ENCODE peak calls at places on chromosomes 11 and 22, in six cellular contexts. One of them, this sample, is unnamed.

GRCh38 chr11:62689421-62690183 is at the start of gene LRRN4CL:
- DNase-seq in IMR-90: peak; percentile 86
- DNase-seq in GM23338: no peak
- DNase-seq in CD4-positive, alpha-beta T cell: no peak
- DNase-seq in H1: no peak
- DNase-seq in nephron progenitor cell: no peak
- DNase-seq in this sample: peak; percentile 83

GRCh38 chr11:97893612-97894011 is 1127.1 kb upstream of the CNTN5 start:
- DNase-seq in CD4-positive, alpha-beta T cell: no peak
- DNase-seq in IMR-90: no peak
- DNase-seq in H1: no peak
- DNase-seq in GM23338: no peak
- DNase-seq in nephron progenitor cell: no peak
- DNase-seq in this sample: no peak

GRCh38 chr11:32309541-32310217 is 125.7 kb downstream of the WT1 start:
- DNase-seq in CD4-positive, alpha-beta T cell: no peak
- DNase-seq in H1: no peak
- DNase-seq in IMR-90: no peak
- DNase-seq in nephron progenitor cell: no peak
- DNase-seq in GM23338: no peak
- DNase-seq in this sample: no peak

GRCh38 chr11:108733479-108734116 is 68.7 kb downstream of the DDX10 start:
- DNase-seq in CD4-positive, alpha-beta T cell: no peak
- DNase-seq in GM23338: peak; percentile 11
- DNase-seq in H1: no peak
- DNase-seq in nephron progenitor cell: no peak
- DNase-seq in IMR-90: peak; percentile 62
- DNase-seq in this sample: peak; percentile 68

GRCh38 chr22:42874010-42874409 is 16.9 kb upstream of the ARFGAP3 start:
- DNase-seq in IMR-90: no peak
- DNase-seq in nephron progenitor cell: no peak
- DNase-seq in CD4-positive, alpha-beta T cell: no peak
- DNase-seq in GM23338: no peak
- DNase-seq in H1: no peak
- DNase-seq in this sample: no peak

GRCh38 chr11:82494988-82495432 is 238.7 kb downstream of the FAM181B start:
- DNase-seq in IMR-90: no peak
- DNase-seq in CD4-positive, alpha-beta T cell: no peak
- DNase-seq in nephron progenitor cell: peak; percentile 9
- DNase-seq in GM23338: peak; percentile 75
- DNase-seq in H1: peak; percentile 51
- DNase-seq in this sample: peak; percentile 42

GRCh38 chr11:59247535-59248227 is 35.0 kb upstream of the MPEG1 start:
- DNase-seq in nephron progenitor cell: no peak
- DNase-seq in GM23338: no peak
- DNase-seq in IMR-90: peak; percentile 7
- DNase-seq in CD4-positive, alpha-beta T cell: no peak
- DNase-seq in H1: no peak
- DNase-seq in this sample: peak; percentile 92

GRCh38 chr11:43898574-43898973 is 17.9 kb downstream of the ALKBH3 start:
- DNase-seq in CD4-positive, alpha-beta T cell: no peak
- DNase-seq in nephron progenitor cell: no peak
- DNase-seq in IMR-90: no peak
- DNase-seq in H1: no peak
- DNase-seq in GM23338: no peak
- DNase-seq in this sample: no peak

GRCh38 chr11:40683010-40683409 is 776.4 kb downstream of the LRRC4C start:
- DNase-seq in nephron progenitor cell: no peak
- DNase-seq in CD4-positive, alpha-beta T cell: no peak
- DNase-seq in GM23338: peak; percentile 27
- DNase-seq in IMR-90: no peak
- DNase-seq in H1: no peak
- DNase-seq in this sample: no peak

GRCh38 chr22:26901228-26901816 is 243.9 kb downstream of the MIAT start:
- DNase-seq in GM23338: no peak
- DNase-seq in H1: no peak
- DNase-seq in nephron progenitor cell: no peak
- DNase-seq in CD4-positive, alpha-beta T cell: no peak
- DNase-seq in IMR-90: no peak
- DNase-seq in this sample: no peak

GRCh38 chr22:23215294-23216204 is 35.2 kb downstream of the BCR start:
- DNase-seq in nephron progenitor cell: no peak
- DNase-seq in GM23338: no peak
- DNase-seq in H1: no peak
- DNase-seq in CD4-positive, alpha-beta T cell: no peak
- DNase-seq in IMR-90: peak; percentile 64
- DNase-seq in this sample: peak; percentile 71

GRCh38 chr22:35663371-35663770 is 15.1 kb downstream of the APOL6 start:
- DNase-seq in H1: no peak
- DNase-seq in IMR-90: no peak
- DNase-seq in GM23338: no peak
- DNase-seq in CD4-positive, alpha-beta T cell: no peak
- DNase-seq in nephron progenitor cell: no peak
- DNase-seq in this sample: no peak

GRCh38 chr22:43922123-43922522 is 1.5 kb upstream of the PNPLA3 start:
- DNase-seq in nephron progenitor cell: no peak
- DNase-seq in H1: peak; percentile 54
- DNase-seq in GM23338: peak; percentile 36
- DNase-seq in CD4-positive, alpha-beta T cell: no peak
- DNase-seq in IMR-90: no peak
- DNase-seq in this sample: no peak
- TF ChIP-seq CTCF in nephron progenitor cell: no peak
- TF ChIP-seq CTCF in H1: peak; percentile 53
- TF ChIP-seq CTCF in GM23338: peak; percentile 64
- TF ChIP-seq CTCF in CD4-positive, alpha-beta T cell: no peak
- TF ChIP-seq CTCF in IMR-90: no peak
- TF ChIP-seq CTCF in this sample: no peak

GRCh38 chr22:47612136-47612910 is 849.9 kb downstream of the TBC1D22A start:
- DNase-seq in H1: no peak
- DNase-seq in GM23338: no peak
- DNase-seq in CD4-positive, alpha-beta T cell: no peak
- DNase-seq in IMR-90: no peak
- DNase-seq in nephron progenitor cell: no peak
- DNase-seq in this sample: no peak
- TF ChIP-seq CTCF in H1: no peak
- TF ChIP-seq CTCF in GM23338: no peak
- TF ChIP-seq CTCF in CD4-positive, alpha-beta T cell: no peak
- TF ChIP-seq CTCF in IMR-90: no peak
- TF ChIP-seq CTCF in nephron progenitor cell: no peak
- TF ChIP-seq CTCF in this sample: no peak

DNA sequence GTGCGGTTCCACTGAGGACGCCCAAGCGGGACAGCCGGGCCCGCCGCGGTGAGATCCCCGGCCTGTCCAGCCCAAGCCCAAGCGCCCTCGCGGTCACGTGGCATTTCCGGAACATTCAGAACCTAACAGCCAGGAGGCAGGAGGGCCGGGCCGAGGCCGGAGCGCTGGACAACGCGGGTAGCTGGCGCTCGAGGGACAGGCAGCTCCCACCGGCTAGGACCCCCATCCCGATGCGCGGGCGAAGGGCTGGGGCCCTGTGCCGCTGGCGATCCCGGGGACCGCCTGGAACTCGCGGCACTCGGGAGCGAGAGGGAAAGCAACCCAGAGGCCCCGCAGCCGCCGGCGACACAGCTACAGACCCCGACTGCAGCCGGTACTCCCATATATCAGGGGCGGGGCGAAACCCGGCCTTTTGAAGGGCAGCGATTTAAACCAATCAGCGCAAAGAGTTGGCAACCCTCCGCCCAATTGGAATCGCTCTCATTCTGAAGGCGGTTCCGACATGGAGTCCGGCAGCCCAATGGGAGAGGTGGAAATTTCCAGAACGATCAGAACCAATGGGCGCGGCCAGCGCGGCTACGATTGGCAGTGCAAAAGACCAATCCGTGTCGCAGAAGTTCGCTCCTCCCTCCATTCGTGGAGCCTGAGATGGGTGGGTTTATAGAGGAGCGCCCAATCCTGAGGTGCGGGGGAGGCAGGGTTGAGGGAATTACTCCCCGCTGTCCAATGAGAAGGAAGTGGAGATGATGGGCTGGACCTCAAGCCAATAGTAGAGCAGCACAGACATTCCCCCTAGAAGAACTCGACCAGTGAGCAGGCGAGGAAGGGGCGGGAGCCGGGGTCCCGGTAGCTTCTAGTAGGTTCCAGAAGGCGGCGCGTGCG is at the start of gene STIP1:
- DNase-seq in IMR-90: peak; percentile 100
- DNase-seq in GM23338: peak; percentile 100
- DNase-seq in nephron progenitor cell: peak; percentile 98
- DNase-seq in CD4-positive, alpha-beta T cell: peak; percentile 99
- DNase-seq in H1: peak; percentile 99
- DNase-seq in this sample: peak; percentile 100
- TF ChIP-seq CTCF in IMR-90: peak; percentile 59
- TF ChIP-seq CTCF in GM23338: peak; percentile 33
- TF ChIP-seq CTCF in nephron progenitor cell: no peak
- TF ChIP-seq CTCF in CD4-positive, alpha-beta T cell: peak; percentile 15
- TF ChIP-seq CTCF in H1: peak; percentile 50
- TF ChIP-seq CTCF in this sample: peak; percentile 38

GRCh38 chr22:46149493-46149997 is 781 bp upstream of the PPARA start:
- DNase-seq in GM23338: peak; percentile 75
- DNase-seq in nephron progenitor cell: peak; percentile 57
- DNase-seq in CD4-positive, alpha-beta T cell: peak; percentile 26
- DNase-seq in IMR-90: no peak
- DNase-seq in H1: peak; percentile 84
- DNase-seq in this sample: no peak
- TF ChIP-seq CTCF in GM23338: no peak
- TF ChIP-seq CTCF in nephron progenitor cell: no peak
- TF ChIP-seq CTCF in CD4-positive, alpha-beta T cell: no peak
- TF ChIP-seq CTCF in IMR-90: no peak
- TF ChIP-seq CTCF in H1: no peak
- TF ChIP-seq CTCF in this sample: no peak

GRCh38 chr11:13065200-13065787 is 56.2 kb downstream of the RASSF10 start:
- DNase-seq in nephron progenitor cell: no peak
- DNase-seq in GM23338: no peak
- DNase-seq in CD4-positive, alpha-beta T cell: no peak
- DNase-seq in H1: no peak
- DNase-seq in IMR-90: no peak
- DNase-seq in this sample: no peak
- TF ChIP-seq CTCF in nephron progenitor cell: no peak
- TF ChIP-seq CTCF in GM23338: no peak
- TF ChIP-seq CTCF in CD4-positive, alpha-beta T cell: no peak
- TF ChIP-seq CTCF in H1: no peak
- TF ChIP-seq CTCF in IMR-90: no peak
- TF ChIP-seq CTCF in this sample: no peak

DNA sequence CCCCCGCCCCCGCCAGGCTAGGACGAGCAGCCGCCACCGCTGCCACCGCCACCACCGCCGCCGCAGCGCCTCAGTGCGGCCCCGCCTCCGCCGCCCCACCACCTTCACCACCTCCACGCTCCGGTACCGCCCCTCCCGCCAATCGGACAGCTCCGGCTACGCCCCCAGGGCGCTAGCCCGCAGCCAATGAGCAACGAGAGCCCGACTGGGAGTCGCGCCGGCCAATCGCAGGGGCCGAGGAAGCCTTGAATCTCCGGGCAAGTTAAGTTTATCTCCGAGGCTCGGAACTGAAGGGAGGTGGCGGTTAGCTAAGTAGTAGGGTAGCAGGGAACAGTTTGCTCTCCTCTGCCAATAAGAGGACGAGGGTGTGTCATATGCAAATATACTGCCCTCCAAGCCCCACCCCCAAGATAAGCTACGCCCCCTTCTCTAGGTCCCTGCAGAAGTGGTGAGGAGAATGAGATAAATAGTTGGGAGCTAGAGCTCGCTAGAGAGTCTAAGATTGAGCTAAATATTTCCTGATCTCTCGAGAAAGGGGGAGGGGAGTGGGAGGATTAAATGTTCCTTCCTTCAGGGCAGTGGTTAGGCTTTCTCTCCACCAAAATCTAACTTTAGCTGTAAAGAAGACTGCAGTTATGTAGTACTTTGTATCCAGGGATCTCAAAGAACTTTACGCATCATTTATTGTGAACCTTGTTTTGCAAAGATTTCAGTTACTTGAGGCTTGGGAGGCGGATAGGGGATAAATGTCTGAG is at the start of gene SESN3:
- DNase-seq in IMR-90: peak; percentile 96
- DNase-seq in GM23338: peak; percentile 99
- DNase-seq in nephron progenitor cell: peak; percentile 99
- DNase-seq in H1: peak; percentile 97
- DNase-seq in CD4-positive, alpha-beta T cell: peak; percentile 99
- DNase-seq in this sample: peak; percentile 97
- TF ChIP-seq CTCF in IMR-90: no peak
- TF ChIP-seq CTCF in GM23338: peak; percentile 16
- TF ChIP-seq CTCF in nephron progenitor cell: no peak
- TF ChIP-seq CTCF in H1: no peak
- TF ChIP-seq CTCF in CD4-positive, alpha-beta T cell: no peak
- TF ChIP-seq CTCF in this sample: no peak

GRCh38 chr11:120025606-120026335 is 112.1 kb downstream of the TRIM29 start:
- DNase-seq in H1: peak; percentile 51
- DNase-seq in IMR-90: no peak
- DNase-seq in nephron progenitor cell: no peak
- DNase-seq in CD4-positive, alpha-beta T cell: no peak
- DNase-seq in GM23338: no peak
- DNase-seq in this sample: no peak

GRCh38 chr11:120023551-120023950 is 114.4 kb downstream of the TRIM29 start:
- DNase-seq in IMR-90: no peak
- DNase-seq in H1: peak; percentile 35
- DNase-seq in CD4-positive, alpha-beta T cell: no peak
- DNase-seq in nephron progenitor cell: no peak
- DNase-seq in GM23338: no peak
- DNase-seq in this sample: no peak

GRCh38 chr11:120024046-120024445 is 113.9 kb downstream of the TRIM29 start:
- DNase-seq in IMR-90: no peak
- DNase-seq in GM23338: no peak
- DNase-seq in CD4-positive, alpha-beta T cell: no peak
- DNase-seq in nephron progenitor cell: no peak
- DNase-seq in H1: peak; percentile 46
- DNase-seq in this sample: peak; percentile 12

GRCh38 chr11:120023120-120023519 is 114.8 kb downstream of the TRIM29 start:
- DNase-seq in H1: peak; percentile 49
- DNase-seq in CD4-positive, alpha-beta T cell: no peak
- DNase-seq in nephron progenitor cell: no peak
- DNase-seq in IMR-90: no peak
- DNase-seq in GM23338: peak; percentile 62
- DNase-seq in this sample: no peak

DNA sequence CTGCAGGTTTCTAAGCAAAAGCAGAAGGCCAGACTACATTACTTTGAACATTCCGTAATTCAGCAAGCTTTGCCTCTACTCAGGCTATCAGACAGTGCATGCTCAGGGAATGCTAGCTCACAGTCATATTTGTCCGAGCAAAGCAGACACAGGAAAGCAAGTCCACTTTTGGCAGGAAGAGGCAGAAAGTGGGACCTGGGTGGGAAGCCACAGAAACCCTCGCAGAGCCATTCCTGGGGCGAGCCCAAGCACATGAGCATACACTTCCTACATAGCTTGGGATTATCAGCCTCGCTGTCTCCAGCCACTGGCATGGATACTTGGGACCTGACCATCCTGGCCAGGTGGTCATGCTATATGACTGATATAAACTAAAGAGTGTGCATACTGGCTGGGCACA is 113.3 kb downstream of the TRIM29 start:
- DNase-seq in IMR-90: no peak
- DNase-seq in H1: peak; percentile 39
- DNase-seq in nephron progenitor cell: no peak
- DNase-seq in CD4-positive, alpha-beta T cell: no peak
- DNase-seq in GM23338: no peak
- DNase-seq in this sample: no peak
- TF ChIP-seq CTCF in IMR-90: no peak
- TF ChIP-seq CTCF in H1: no peak
- TF ChIP-seq CTCF in nephron progenitor cell: no peak
- TF ChIP-seq CTCF in CD4-positive, alpha-beta T cell: no peak
- TF ChIP-seq CTCF in GM23338: no peak
- TF ChIP-seq CTCF in this sample: no peak

GRCh38 chr22:48705159-48705916 is 1122.3 kb downstream of the BRD1 start:
- DNase-seq in nephron progenitor cell: no peak
- DNase-seq in IMR-90: no peak
- DNase-seq in H1: no peak
- DNase-seq in CD4-positive, alpha-beta T cell: no peak
- DNase-seq in GM23338: no peak
- DNase-seq in this sample: no peak
- TF ChIP-seq CTCF in nephron progenitor cell: no peak
- TF ChIP-seq CTCF in IMR-90: no peak
- TF ChIP-seq CTCF in H1: no peak
- TF ChIP-seq CTCF in CD4-positive, alpha-beta T cell: no peak
- TF ChIP-seq CTCF in GM23338: no peak
- TF ChIP-seq CTCF in this sample: no peak

This sample was measured in MCF 10A.